ENCODE peak calls at places on chromosomes 1 and 21, in ten cellular contexts. C is ovary, S is heart left ventricle, Q is prostate gland, R is GM12878, T is stomach, E is IMR-90, I is uterus, G is spleen, D is endothelial cell of umbilical vein. Y is an unnamed sample.

GRCh38 chr1:35570589-35571137 is 2.5 kb upstream of the TFAP2E start:
- DNase-seq in C (no peak), S (no peak), Q (no peak), R (no peak), T (no peak), E (peak; percentile 44), I (no peak), G (peak; percentile 35), D (no peak), Y (no peak)

GRCh38 chr1:23421752-23422312 is 2.7 kb downstream of the TCEA3 start:
- DNase-seq in C (no peak), S (no peak), Q (no peak), R (no peak), T (no peak), E (peak; percentile 90), I (no peak), G (no peak), D (no peak), Y (no peak)

GRCh38 chr1:64775152-64775551 is 30.3 kb downstream of the RAVER2 start:
- DNase-seq in C (no peak), S (no peak), Q (no peak), R (no peak), T (no peak), E (no peak), I (no peak), G (no peak), D (no peak), Y (no peak)

GRCh38 chr1:173255214-173255813 is 48.2 kb upstream of the TNFSF4 start:
- DNase-seq in C (no peak), S (no peak), Q (no peak), R (peak; percentile 16), T (no peak), E (peak; percentile 61), I (no peak), G (no peak), D (peak; percentile 56), Y (no peak)

GRCh38 chr21:41707231-41707988 is 59.4 kb downstream of the RIPK4 start:
- DNase-seq in C (no peak), S (no peak), Q (peak; percentile 64), R (no peak), T (no peak), E (no peak), I (no peak), G (no peak), D (no peak), Y (no peak)

GRCh38 chr1:215595231-215595630 is 28.1 kb downstream of the KCTD3 start:
- DNase-seq in C (no peak), S (no peak), Q (no peak), R (no peak), T (no peak), E (peak; percentile 9), I (no peak), G (no peak), D (no peak), Y (no peak)

GRCh38 chr1:168439451-168440375 is 104.1 kb downstream of the XCL2 start:
- DNase-seq in C (peak; percentile 77), S (peak; percentile 68), Q (peak; percentile 53), R (peak; percentile 45), T (peak; percentile 75), E (peak; percentile 84), I (peak; percentile 72), G (no peak), D (peak; percentile 63), Y (peak; percentile 64)

GRCh38 chr1:219495737-219496408 is 117.0 kb downstream of the ZC3H11B start:
- DNase-seq in C (no peak), S (no peak), Q (no peak), R (no peak), T (no peak), E (no peak), I (no peak), G (no peak), D (no peak), Y (no peak)

DNA sequence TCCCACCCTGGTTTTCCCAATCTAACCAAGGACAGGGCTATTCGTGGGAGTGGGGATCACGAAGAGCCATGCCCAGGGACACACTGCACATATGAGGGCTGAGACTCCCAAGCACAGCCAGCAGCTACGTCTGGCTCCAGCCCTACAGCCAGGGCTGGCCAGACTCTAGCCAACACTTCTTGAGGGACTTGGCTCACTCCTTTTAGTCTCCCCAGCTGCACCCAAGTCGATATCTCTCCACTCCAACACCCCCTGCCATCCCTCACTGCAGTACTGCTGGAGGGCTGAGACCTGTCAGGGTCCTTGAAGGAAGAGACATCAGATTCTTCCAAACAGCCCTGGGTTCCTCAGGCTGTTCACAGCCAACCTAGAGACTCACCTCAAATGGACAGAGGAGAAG is 62.6 kb downstream of the CD46 start:
- DNase-seq in C (no peak), S (no peak), Q (no peak), R (no peak), T (no peak), E (no peak), I (no peak), G (no peak), D (no peak), Y (no peak)
- H3K27ac ChIP-seq in C (peak overlapping the region; percentile 19), S (peak overlapping the region; percentile 81), Q (peak overlapping the region; percentile 68), R (no peak overlapping the region), T (peak overlapping the region; percentile 97), E (no peak overlapping the region), I (no peak overlapping the region), G (peak overlapping the region; percentile 32), D (no peak overlapping the region), Y (no peak overlapping the region)

DNA sequence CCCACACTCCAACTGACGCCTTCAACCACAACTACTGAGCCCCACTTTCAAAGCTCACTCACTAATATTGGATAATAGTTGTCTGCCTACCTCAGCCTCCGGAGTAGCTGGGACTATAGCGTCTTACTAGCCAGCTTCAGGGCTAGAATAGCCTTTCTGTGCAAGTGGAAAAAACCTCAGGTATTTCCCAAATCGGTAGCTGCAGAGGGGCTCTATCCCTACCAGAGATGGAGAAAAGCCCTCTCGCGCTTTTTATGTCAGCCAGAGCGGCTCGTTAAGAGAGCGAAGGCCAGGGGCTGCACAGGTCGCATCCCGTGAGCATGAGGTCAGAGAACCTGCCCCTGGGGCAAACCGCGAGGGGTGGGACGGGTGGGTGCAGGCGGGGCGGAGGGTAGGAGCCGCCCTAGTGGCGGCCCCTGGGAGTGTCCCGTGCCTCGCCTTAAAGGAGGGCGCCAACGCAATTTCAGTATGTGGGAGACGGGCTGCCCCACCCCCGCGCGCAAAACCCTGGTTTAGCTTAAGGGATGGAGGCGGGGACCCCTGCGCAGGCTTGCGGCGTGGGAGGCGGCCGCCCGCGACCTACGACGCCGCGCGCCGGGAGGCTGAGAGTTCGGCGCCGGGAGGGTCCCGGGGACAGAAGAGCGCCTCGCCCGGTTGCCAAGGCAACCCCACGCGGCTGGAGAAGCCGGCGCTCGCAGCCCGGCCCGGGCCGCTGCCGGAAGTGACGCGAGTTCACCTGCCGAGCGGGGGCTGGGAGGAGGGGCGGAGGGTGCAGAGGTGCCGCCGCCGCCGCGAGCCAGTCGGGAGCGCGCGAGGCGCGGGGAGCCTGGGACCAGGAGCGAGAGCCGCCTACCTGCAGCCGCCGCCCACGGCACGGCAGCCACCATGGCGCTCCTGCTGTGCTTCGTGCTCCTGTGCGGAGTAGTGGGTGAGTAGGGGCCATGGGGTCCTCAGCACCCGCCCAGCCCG is at the start of gene CXADR:
- DNase-seq in C (peak; percentile 34), S (peak; percentile 86), Q (peak; percentile 92), R (no peak), T (peak; percentile 93), E (no peak), I (peak; percentile 65), G (peak; percentile 89), D (peak; percentile 48), Y (peak; percentile 50)
- TF ChIP-seq POLR2A in C (no peak), S (peak; percentile 40), Q (peak; percentile 92), R (peak; percentile 49), T (no peak), E (no peak), I (peak; percentile 66), G (no peak), D (no peak), Y (peak; percentile 95)

GRCh38 chr1:179154437-179154836 is 72.6 kb downstream of the TOR3A start:
- DNase-seq in C (no peak), S (no peak), Q (no peak), R (no peak), T (no peak), E (no peak), I (no peak), G (no peak), D (no peak), Y (no peak)

GRCh38 chr1:179153217-179153616 is 71.3 kb downstream of the TOR3A start:
- DNase-seq in C (no peak), S (no peak), Q (no peak), R (no peak), T (no peak), E (peak; percentile 16), I (no peak), G (no peak), D (no peak), Y (no peak)

GRCh38 chr1:179155615-179156014 is 73.7 kb downstream of the TOR3A start:
- DNase-seq in C (no peak), S (no peak), Q (no peak), R (no peak), T (no peak), E (no peak), I (no peak), G (no peak), D (no peak), Y (no peak)

GRCh38 chr1:179156708-179157107 is 72.8 kb downstream of the ABL2 start:
- DNase-seq in C (no peak), S (no peak), Q (no peak), R (no peak), T (no peak), E (no peak), I (no peak), G (no peak), D (no peak), Y (no peak)

GRCh38 chr1:179156026-179156425 is 73.5 kb downstream of the ABL2 start:
- DNase-seq in C (no peak), S (no peak), Q (no peak), R (no peak), T (no peak), E (no peak), I (no peak), G (no peak), D (no peak), Y (no peak)
- H3K4me1 ChIP-seq in C (peaks cover 4% of the 10 kb centered on the region), S (peaks cover 8% of the 10 kb centered on the region), Q (no peaks in the 10 kb centered on the region), R (no peaks in the 10 kb centered on the region), T (peaks cover 4% of the 10 kb centered on the region), E (peaks cover 2% of the 10 kb centered on the region), I (no peaks in the 10 kb centered on the region), G (no peaks in the 10 kb centered on the region), D (no peaks in the 10 kb centered on the region), Y (no peaks in the 10 kb centered on the region)

GRCh38 chr1:17155257-17155895 is 36.1 kb upstream of the PADI2 start:
- DNase-seq in C (no peak), S (no peak), Q (no peak), R (no peak), T (no peak), E (no peak), I (no peak), G (no peak), D (no peak), Y (no peak)

GRCh38 chr1:17161137-17161700 is 42.0 kb upstream of the PADI2 start:
- DNase-seq in C (no peak), S (no peak), Q (no peak), R (no peak), T (no peak), E (peak; percentile 11), I (no peak), G (no peak), D (peak; percentile 14), Y (no peak)

GRCh38 chr1:17158961-17159360 is 39.7 kb upstream of the PADI2 start:
- DNase-seq in C (no peak), S (no peak), Q (no peak), R (no peak), T (no peak), E (no peak), I (no peak), G (no peak), D (no peak), Y (no peak)

DNA sequence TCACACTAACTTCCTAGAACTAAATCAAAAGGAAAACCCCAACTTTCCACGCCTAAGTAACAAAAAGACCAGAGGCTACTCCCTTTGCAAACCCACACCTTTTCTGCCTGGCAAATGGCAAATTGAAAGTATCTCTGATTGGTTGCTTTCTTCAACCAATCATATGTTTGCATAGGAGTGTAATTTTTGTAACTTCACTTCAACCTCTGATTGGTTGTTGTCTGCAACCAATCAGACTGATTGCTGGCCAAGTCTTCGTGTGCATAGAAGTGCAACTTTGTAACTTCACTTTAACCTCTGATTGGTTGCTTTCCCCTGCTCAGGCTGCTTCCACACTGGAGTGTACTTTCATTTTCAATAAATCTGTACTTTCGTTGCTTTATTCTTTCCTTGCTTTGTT is 36.9 kb upstream of the PADI2 start:
- DNase-seq in C (no peak), S (no peak), Q (no peak), R (peak; percentile 36), T (no peak), E (peak; percentile 52), I (no peak), G (no peak), D (no peak), Y (no peak)
- H3K27ac ChIP-seq in C (no peak overlapping the region), S (no peak overlapping the region), Q (no peak overlapping the region), R (no peak overlapping the region), T (no peak overlapping the region), E (no peak overlapping the region), I (no peak overlapping the region), G (no peak overlapping the region), D (no peak overlapping the region), Y (no peak overlapping the region)